ENCODE peak calls at places on chromosomes 5 and 9, in five cellular contexts. X is HEK293T; A is epithelial cell of prostate; V is activated CD8-positive, alpha-beta memory T cell treated with anti-CD3 and anti-CD28 coated beads, Interleukin-2, amount 50 U/mL, for 4 hours; U is right cardiac atrium. L is an unnamed sample.

GRCh38 chr5:8912106-8912505 is 633.8 kb downstream of the SEMA5A start:
- DNase-seq in X (no peak), A (no peak), V (no peak), U (no peak), L (no peak)

GRCh38 chr5:53334431-53334941 is 145.9 kb upstream of the FST start:
- DNase-seq in X (no peak), A (peak), V (no peak), U (no peak), L (no peak)

GRCh38 chr5:119176785-119177184 is 105.9 kb downstream of the DMXL1 start:
- DNase-seq in X (no peak), A (no peak), V (no peak), U (no peak), L (no peak)

GRCh38 chr9:76219555-76220151 is 174.6 kb downstream of the RFK start:
- DNase-seq in X (peak), A (no peak), V (no peak), U (no peak), L (no peak)

GRCh38 chr9:101711330-101711941 is 27.0 kb downstream of the GRIN3A start:
- DNase-seq in X (peak), A (no peak), V (peak), U (no peak), L (no peak)

GRCh38 chr5:134247825-134248224 is 22.0 kb upstream of the PPP2CA start:
- DNase-seq in X (no peak), A (no peak), V (no peak), U (no peak), L (no peak)

GRCh38 chr5:38598994-38599611 is 42.7 kb upstream of the LIFR start:
- DNase-seq in X (no peak), A (peak), V (no peak), U (no peak), L (no peak)

GRCh38 chr5:179375966-179376365 is 30.7 kb upstream of the ADAMTS2 start:
- DNase-seq in X (no peak), A (no peak), V (no peak), U (no peak), L (no peak)

GRCh38 chr5:102778478-102778877 is 23.4 kb downstream of the PAM start:
- DNase-seq in X (no peak), A (no peak), V (no peak), U (no peak), L (no peak)

GRCh38 chr9:114894206-114894605 is 36.2 kb downstream of the TNFSF8 start:
- DNase-seq in X (no peak), A (no peak), V (no peak), U (no peak), L (no peak)

GRCh38 chr9:115164511-115164974 is 46.6 kb upstream of the TNC start:
- DNase-seq in X (no peak), A (no peak), V (no peak), U (no peak), L (no peak)

GRCh38 chr5:122469520-122469919 is 157.5 kb downstream of the SNCAIP start:
- DNase-seq in X (no peak), A (no peak), V (no peak), U (no peak), L (no peak)

GRCh38 chr5:171342362-171343111 is 33.5 kb downstream of the TLX3 start:
- DNase-seq in X (peak), A (no peak), V (peak), U (no peak), L (no peak)

GRCh38 chr9:22030101-22030598 is 21.0 kb upstream of the CDKN2B start:
- DNase-seq in X (no peak), A (no peak), V (no peak), U (no peak), L (no peak)

GRCh38 chr9:123996731-123997421 is 14.7 kb upstream of the LHX2 start:
- DNase-seq in X (no peak), A (no peak), V (no peak), U (no peak), L (no peak)

GRCh38 chr5:159971038-159971437 is 37.9 kb upstream of the TTC1 start:
- DNase-seq in X (no peak), A (no peak), V (no peak), U (no peak), L (no peak)

GRCh38 chr5:151581841-151582583 is 9.1 kb downstream of the FAT2 start:
- DNase-seq in X (no peak), A (peak), V (no peak), U (no peak), L (no peak)

GRCh38 chr5:132394681-132395259 is 25.3 kb downstream of the SLC22A5 start:
- DNase-seq in X (no peak), A (no peak), V (no peak), U (no peak), L (no peak)

GRCh38 chr5:92580814-92581213 is 1000.2 kb downstream of the NR2F1-AS1 start:
- DNase-seq in X (no peak), A (no peak), V (no peak), U (no peak), L (no peak)

GRCh38 chr9:37836386-37836785 is 35.8 kb downstream of the DCAF10 start:
- DNase-seq in X (no peak), A (no peak), V (no peak), U (no peak), L (no peak)

GRCh38 chr5:60295423-60295822 is 401.9 kb upstream of the PDE4D start:
- DNase-seq in X (peak), A (peak), V (no peak), U (no peak), L (no peak)

GRCh38 chr9:137136261-137136925 is 2.6 kb upstream of the GRIN1 start:
- DNase-seq in X (no peak), A (no peak), V (no peak), U (peak), L (no peak)

GRCh38 chr9:128482186-128482585 is 22.3 kb upstream of the GLE1 start:
- DNase-seq in X (no peak), A (no peak), V (no peak), U (no peak), L (no peak)

GRCh38 chr9:35549466-35549865 is 55.6 kb upstream of the TESK1 start:
- DNase-seq in X (no peak), A (no peak), V (no peak), U (no peak), L (no peak)

GRCh38 chr5:106737111-106737510 is 933.6 kb downstream of the EFNA5 start:
- DNase-seq in X (no peak), A (no peak), V (no peak), U (no peak), L (no peak)

GRCh38 chr5:137220523-137220927 is 278.6 kb downstream of the SPOCK1 start:
- DNase-seq in X (peak), A (peak), V (no peak), U (no peak), L (no peak)

GRCh38 chr9:129458663-129459549 is 162.0 kb downstream of the C9orf50 start:
- DNase-seq in X (no peak), A (no peak), V (peak), U (peak), L (peak)

GRCh38 chr5:154901276-154901675 is 36.7 kb downstream of the GEMIN5 start:
- DNase-seq in X (no peak), A (no peak), V (no peak), U (no peak), L (no peak)

GRCh38 chr9:134165357-134166315 is 1.3 kb upstream of the RNU6ATAC start:
- DNase-seq in X (no peak), A (peak), V (peak), U (peak), L (no peak)

GRCh38 chr5:116137544-116138378 is 52.9 kb downstream of the COMMD10 start:
- DNase-seq in X (peak), A (no peak), V (no peak), U (no peak), L (no peak)

GRCh38 chr5:54944364-54944763 is 41.0 kb downstream of the ESM1 start:
- DNase-seq in X (peak), A (no peak), V (peak), U (no peak), L (no peak)

GRCh38 chr5:124514966-124515365 is 231.5 kb downstream of the ZNF608 start:
- DNase-seq in X (no peak), A (no peak), V (no peak), U (no peak), L (no peak)